ENCODE peak calls at places on chromosomes 2 and 18, in five cellular contexts. A, E, V, N and G are unnamed samples.

GRCh38 chr2:64538764-64539433 is 14.8 kb downstream of the AFTPH start:
- DNase-seq in A (no peak), E (no peak), V (no peak), N (no peak), G (no peak)

GRCh38 chr2:19809206-19809605 is 92.6 kb downstream of the TTC32 start:
- DNase-seq in A (no peak), E (no peak), V (no peak), N (no peak), G (peak)

GRCh38 chr2:176997074-176997791 is 215.4 kb upstream of the HNRNPA3 start:
- DNase-seq in A (peak), E (no peak), V (no peak), N (peak), G (no peak)

GRCh38 chr2:61426267-61426897 is 44.5 kb downstream of the USP34 start:
- DNase-seq in A (peak), E (peak), V (no peak), N (peak), G (peak)

GRCh38 chr2:127413782-127414743 is 4.2 kb upstream of the PROC start:
- DNase-seq in A (no peak), E (no peak), V (no peak), N (no peak), G (no peak)

GRCh38 chr2:13919981-13920382 is 712.5 kb upstream of the LRATD1 start:
- DNase-seq in A (no peak), E (no peak), V (no peak), N (no peak), G (no peak)

GRCh38 chr2:26187114-26187513 is 14.2 kb downstream of the GAREM2 start:
- DNase-seq in A (no peak), E (no peak), V (no peak), N (no peak), G (peak)

GRCh38 chr2:55168221-55169154 is 63.6 kb downstream of the CLHC1 start:
- DNase-seq in A (peak), E (no peak), V (peak), N (no peak), G (no peak)

GRCh38 chr18:48695671-48696070 is 156.8 kb downstream of the CTIF start:
- DNase-seq in A (no peak), E (no peak), V (no peak), N (no peak), G (no peak)

GRCh38 chr2:132253496-132254305 is 91.9 kb upstream of the ANKRD30BL start:
- DNase-seq in A (no peak), E (no peak), V (no peak), N (no peak), G (no peak)

GRCh38 chr2:2662037-2662846 is 331.2 kb upstream of the MYT1L start:
- DNase-seq in A (no peak), E (no peak), V (no peak), N (no peak), G (no peak)

GRCh38 chr2:10931710-10932255 is 20.0 kb downstream of the KCNF1 start:
- DNase-seq in A (no peak), E (no peak), V (no peak), N (no peak), G (no peak)

GRCh38 chr2:27152102-27152795 is 3.4 kb downstream of the TCF23 start:
- DNase-seq in A (no peak), E (no peak), V (no peak), N (no peak), G (no peak)

GRCh38 chr2:197191177-197191947 is 119.2 kb downstream of the ANKRD44 start:
- DNase-seq in A (no peak), E (no peak), V (no peak), N (no peak), G (no peak)

GRCh38 chr2:128276878-128277675 is 41.6 kb downstream of the HS6ST1 start:
- DNase-seq in A (no peak), E (no peak), V (no peak), N (no peak), G (no peak)

GRCh38 chr2:222115296-222115695 is 183.5 kb downstream of the PAX3 start:
- DNase-seq in A (no peak), E (no peak), V (no peak), N (no peak), G (no peak)

GRCh38 chr2:218727502-218728165 is 17.0 kb downstream of the TTLL4 start:
- DNase-seq in A (no peak), E (no peak), V (no peak), N (no peak), G (no peak)

GRCh38 chr2:18106841-18107240 is 228.4 kb downstream of the KCNS3 start:
- DNase-seq in A (no peak), E (no peak), V (no peak), N (no peak), G (no peak)

GRCh38 chr18:48058486-48058885 is 128.0 kb upstream of the SMAD2 start:
- DNase-seq in A (no peak), E (no peak), V (no peak), N (no peak), G (no peak)

GRCh38 chr2:188734688-188735087 is 239.5 kb upstream of the COL3A1 start:
- DNase-seq in A (no peak), E (no peak), V (no peak), N (no peak), G (peak)

GRCh38 chr2:31319391-31320175 is 85.6 kb downstream of the EHD3 start:
- DNase-seq in A (peak), E (no peak), V (no peak), N (peak), G (no peak)

GRCh38 chr18:37484893-37485834 is 80.4 kb downstream of the CELF4 start:
- DNase-seq in A (peak), E (no peak), V (no peak), N (peak), G (peak)

GRCh38 chr2:120821446-120822160 is 85.9 kb downstream of the GLI2 start:
- DNase-seq in A (no peak), E (no peak), V (no peak), N (no peak), G (no peak)

GRCh38 chr18:63264871-63265270 is 54.7 kb downstream of the BCL2 start:
- DNase-seq in A (no peak), E (no peak), V (no peak), N (no peak), G (no peak)

GRCh38 chr2:51717318-51717717 is 685.4 kb upstream of the NRXN1 start:
- DNase-seq in A (no peak), E (no peak), V (no peak), N (no peak), G (no peak)

GRCh38 chr2:215363461-215364156 is 51.8 kb downstream of the ATIC start:
- DNase-seq in A (no peak), E (no peak), V (no peak), N (no peak), G (no peak)

GRCh38 chr2:231716641-231717280 is 8.4 kb downstream of the PTMA start:
- DNase-seq in A (no peak), E (no peak), V (no peak), N (no peak), G (no peak)

GRCh38 chr2:232420463-232421188 is 14.0 kb downstream of the ALPG start:
- DNase-seq in A (no peak), E (no peak), V (no peak), N (peak), G (peak)

GRCh38 chr2:11129598-11130449 is 25.4 kb upstream of the SLC66A3 start:
- DNase-seq in A (peak), E (peak), V (no peak), N (peak), G (peak)

GRCh38 chr2:26285931-26286330 is 41.2 kb downstream of the HADHB start:
- DNase-seq in A (no peak), E (no peak), V (no peak), N (no peak), G (no peak)

GRCh38 chr2:195009202-195009601 is 647.8 kb upstream of the SLC39A10 start:
- DNase-seq in A (no peak), E (no peak), V (no peak), N (no peak), G (no peak)

GRCh38 chr18:38023871-38024270 is 458.3 kb upstream of the CELF4 start:
- DNase-seq in A (no peak), E (no peak), V (no peak), N (no peak), G (no peak)

GRCh38 chr2:179307972-179308371 is 43.3 kb upstream of the SESTD1 start:
- DNase-seq in A (no peak), E (no peak), V (no peak), N (no peak), G (no peak)

GRCh38 chr2:238240761-238241711 is 1.2 kb upstream of the HES6 start:
- DNase-seq in A (no peak), E (no peak), V (no peak), N (no peak), G (no peak)